ENCODE peak calls at places on chromosomes 1 and 21, in six cellular contexts. R is activated T-helper 1 cell treated with Interleukin-2 at 50 U/mL for 16 hours, F is H9, D is left cardiac atrium, V is mesendoderm, C is EL. J is an unnamed sample.
A peak's percentile ranks its signal among the peaks of the same experiment; 100 is the strongest.

GRCh38 chr1:117886101-117886795 is 43.2 kb downstream of the GDAP2 start:
- DNase-seq in R (no peak), F (no peak), D (no peak), V (no peak), C (peak; percentile 66), J (no peak)

GRCh38 chr1:70190180-70190579 is 15.2 kb downstream of the LRRC40 start:
- DNase-seq in R (no peak), F (no peak), D (no peak), V (no peak), C (no peak), J (no peak)

GRCh38 chr1:203407301-203407700 is 56.4 kb upstream of the FMOD start:
- DNase-seq in R (no peak), F (no peak), D (no peak), V (no peak), C (no peak), J (no peak)

GRCh38 chr1:165144757-165145397 is 211.6 kb downstream of the LMX1A start:
- DNase-seq in R (no peak), F (peak; percentile 67), D (peak; percentile 36), V (peak; percentile 75), C (peak; percentile 53), J (no peak)

GRCh38 chr1:178727014-178727895 is 2.2 kb downstream of the RALGPS2 start:
- DNase-seq in R (no peak), F (no peak), D (no peak), V (peak; percentile 51), C (peak; percentile 23), J (no peak)

GRCh38 chr1:95278173-95278988 is 44.4 kb downstream of the RWDD3 start:
- DNase-seq in R (no peak), F (no peak), D (no peak), V (no peak), C (no peak), J (no peak)

GRCh38 chr1:115373305-115373704 is 35.3 kb upstream of the NGF start:
- DNase-seq in R (no peak), F (no peak), D (no peak), V (no peak), C (peak; percentile 90), J (no peak)

GRCh38 chr1:201456499-201457309 is 12.3 kb downstream of the PHLDA3 start:
- DNase-seq in R (no peak), F (peak; percentile 31), D (peak; percentile 77), V (peak; percentile 84), C (peak; percentile 97), J (no peak)

GRCh38 chr1:185239861-185240260 is 77.2 kb downstream of the IVNS1ABP start:
- DNase-seq in R (no peak), F (no peak), D (no peak), V (no peak), C (no peak), J (no peak)

GRCh38 chr1:66527688-66528087 is 6.3 kb upstream of the SGIP1 start:
- DNase-seq in R (no peak), F (no peak), D (no peak), V (no peak), C (peak; percentile 83), J (no peak)

GRCh38 chr1:238861342-238861741 is 525.0 kb upstream of the CHRM3 start:
- DNase-seq in R (no peak), F (no peak), D (no peak), V (peak; percentile 31), C (peak; percentile 41), J (no peak)

GRCh38 chr21:26041441-26042180 is 129.0 kb downstream of the APP start:
- DNase-seq in R (no peak), F (no peak), D (no peak), V (no peak), C (peak; percentile 18), J (no peak)

GRCh38 chr1:164619006-164619784 is 60.2 kb downstream of the PBX1 start:
- DNase-seq in R (no peak), F (no peak), D (no peak), V (no peak), C (no peak), J (no peak)

GRCh38 chr21:42347601-42348327 is 3.0 kb downstream of the TFF2 start:
- DNase-seq in R (no peak), F (no peak), D (no peak), V (no peak), C (no peak), J (no peak)

GRCh38 chr1:24366707-24367106 is 46.9 kb downstream of the STPG1 start:
- DNase-seq in R (no peak), F (no peak), D (no peak), V (no peak), C (no peak), J (no peak)

GRCh38 chr1:224884428-224884827 is 45.0 kb upstream of the DNAH14 start:
- DNase-seq in R (no peak), F (no peak), D (no peak), V (peak; percentile 72), C (peak; percentile 27), J (no peak)

GRCh38 chr1:13487143-13487868 is 26.5 kb downstream of the LRRC38 start:
- DNase-seq in R (no peak), F (no peak), D (peak; percentile 68), V (no peak), C (no peak), J (no peak)

GRCh38 chr1:225766967-225767413 is 10.6 kb upstream of the SRP9 start:
- DNase-seq in R (no peak), F (no peak), D (peak; percentile 73), V (no peak), C (peak; percentile 93), J (no peak)

GRCh38 chr21:29091032-29091431 is 17.6 kb upstream of the CCT8 start:
- DNase-seq in R (no peak), F (no peak), D (no peak), V (no peak), C (peak; percentile 86), J (no peak)

GRCh38 chr1:227748496-227749182 is 13.4 kb downstream of the SNAP47 start:
- DNase-seq in R (no peak), F (no peak), D (no peak), V (no peak), C (no peak), J (no peak)

GRCh38 chr21:42770717-42771502 is 108.4 kb downstream of the WDR4 start:
- DNase-seq in R (no peak), F (no peak), D (no peak), V (no peak), C (no peak), J (no peak)

GRCh38 chr1:186568221-186568620 is 107.3 kb upstream of the PDC start:
- DNase-seq in R (no peak), F (no peak), D (no peak), V (no peak), C (no peak), J (no peak)

GRCh38 chr21:38843806-38844479 is 38.2 kb downstream of the ETS2 start:
- DNase-seq in R (no peak), F (no peak), D (no peak), V (no peak), C (peak; percentile 82), J (no peak)

GRCh38 chr1:86648255-86648654 is 56.1 kb upstream of the SH3GLB1 start:
- DNase-seq in R (no peak), F (no peak), D (no peak), V (peak; percentile 6), C (peak; percentile 80), J (no peak)

GRCh38 chr21:29332461-29333354 is 34.0 kb downstream of the BACH1 start:
- DNase-seq in R (no peak), F (no peak), D (no peak), V (no peak), C (peak; percentile 78), J (no peak)

GRCh38 chr1:71861022-71861421 is 421.3 kb downstream of the NEGR1 start:
- DNase-seq in R (no peak), F (no peak), D (no peak), V (no peak), C (peak; percentile 70), J (no peak)

GRCh38 chr1:25744636-25745425 is 55.2 kb upstream of the SELENON start:
- DNase-seq in R (no peak), F (no peak), D (no peak), V (no peak), C (no peak), J (no peak)

GRCh38 chr1:22941257-22941656 is 31.4 kb downstream of the LACTBL1 start:
- DNase-seq in R (no peak), F (no peak), D (no peak), V (peak; percentile 77), C (no peak), J (no peak)

GRCh38 chr21:35976481-35976880 is 83.8 kb downstream of the SETD4 start:
- DNase-seq in R (no peak), F (no peak), D (no peak), V (no peak), C (no peak), J (no peak)

GRCh38 chr1:181189691-181190361 is 101.3 kb downstream of the IER5 start:
- DNase-seq in R (peak; percentile 72), F (peak; percentile 88), D (peak; percentile 57), V (peak; percentile 79), C (peak; percentile 41), J (peak; percentile 62)

GRCh38 chr1:6984533-6984932 is 199.3 kb downstream of the CAMTA1 start:
- DNase-seq in R (no peak), F (no peak), D (no peak), V (no peak), C (no peak), J (no peak)

GRCh38 chr1:228765543-228765942 is 30.3 kb downstream of the RHOU start:
- DNase-seq in R (peak; percentile 4), F (no peak), D (no peak), V (no peak), C (no peak), J (no peak)

GRCh38 chr1:241924080-241924808 is 33.3 kb upstream of the BECN2 start:
- DNase-seq in R (no peak), F (no peak), D (no peak), V (no peak), C (no peak), J (no peak)